ENCODE peak calls at places on chromosome 20, in nine cellular contexts. A, C, X, Q, W, O, F, K and U are unnamed samples.

GRCh38 chr20:48657426-48658197 is 170.2 kb downstream of the PREX1 start:
- DNase-seq in X (peak), A (peak), C (peak), W (peak), O (no peak), Q (peak), F (peak), K (peak), U (peak)

GRCh38 chr20:63309261-63310071 is 16.5 kb downstream of the COL20A1 start:
- DNase-seq in W (peak), K (no peak), F (no peak), O (peak), X (peak), C (peak), A (no peak), Q (no peak), U (no peak)

GRCh38 chr20:62576815-62577214 is 65.5 kb upstream of the SLCO4A1 start:
- DNase-seq in C (peak), K (no peak), F (no peak), X (no peak), W (peak), Q (no peak), O (no peak), A (no peak), U (no peak)

GRCh38 chr20:24160563-24161355 is 172.2 kb upstream of the GGTLC1 start:
- DNase-seq in Q (no peak), C (peak), K (peak), W (peak), O (no peak), F (no peak), A (peak), X (peak), U (no peak)

GRCh38 chr20:4808872-4809271 is 87.2 kb downstream of the PRND start:
- DNase-seq in Q (no peak), O (no peak), A (no peak), F (no peak), K (no peak), C (no peak), X (no peak), W (no peak), U (no peak)

GRCh38 chr20:46122516-46123481 is 4.7 kb downstream of the CD40 start:
- DNase-seq in A (no peak), X (no peak), K (no peak), O (no peak), C (no peak), F (no peak), Q (no peak), W (no peak), U (no peak)

GRCh38 chr20:51342510-51343236 is 199.8 kb downstream of the NFATC2 start:
- DNase-seq in Q (no peak), K (no peak), O (no peak), A (no peak), W (no peak), X (no peak), F (no peak), C (no peak), U (no peak)

GRCh38 chr20:37915434-37915787 is 12.5 kb downstream of the VSTM2L start:
- DNase-seq in K (no peak), A (no peak), O (no peak), W (no peak), X (no peak), Q (no peak), F (no peak), C (no peak), U (no peak)

GRCh38 chr20:24691901-24692351 is 222.5 kb downstream of the SYNDIG1 start:
- DNase-seq in C (no peak), K (no peak), W (no peak), X (no peak), Q (no peak), O (no peak), F (no peak), A (no peak), U (no peak)

GRCh38 chr20:37564388-37565133 is 36.9 kb upstream of the BLCAP start:
- DNase-seq in X (peak), A (peak), Q (no peak), W (peak), C (peak), O (peak), F (no peak), K (no peak), U (no peak)

GRCh38 chr20:4552075-4552474 is 169.6 kb upstream of the PRND start:
- DNase-seq in K (no peak), F (no peak), C (no peak), O (no peak), W (no peak), A (no peak), X (no peak), Q (no peak), U (no peak)

GRCh38 chr20:61123751-61124368 is 128.2 kb upstream of the CDH4 start:
- DNase-seq in O (no peak), F (no peak), C (no peak), Q (no peak), X (no peak), W (no peak), K (no peak), A (no peak), U (no peak)

GRCh38 chr20:33648396-33649004 is 13.6 kb upstream of the C20orf144 start:
- DNase-seq in W (no peak), A (no peak), X (no peak), K (no peak), C (no peak), Q (no peak), O (peak), F (no peak), U (no peak)

GRCh38 chr20:22825546-22825945 is 209.6 kb upstream of the SSTR4 start:
- DNase-seq in Q (no peak), X (peak), F (no peak), A (no peak), O (no peak), K (no peak), C (no peak), W (peak), U (no peak)

GRCh38 chr20:57548177-57549058 is 12.5 kb upstream of the PCK1 start:
- DNase-seq in W (peak), K (no peak), C (no peak), A (no peak), O (no peak), F (no peak), X (no peak), Q (no peak), U (no peak)

GRCh38 chr20:38196592-38196991 is 31.5 kb upstream of the TGM2 start:
- DNase-seq in X (peak), Q (no peak), W (peak), F (no peak), K (no peak), A (peak), O (peak), C (no peak), U (no peak)

GRCh38 chr20:36408219-36408618 is 102.1 kb downstream of the DLGAP4 start:
- DNase-seq in Q (peak), W (peak), O (no peak), C (no peak), F (no peak), A (no peak), X (peak), K (no peak), U (no peak)

GRCh38 chr20:62054451-62054953 is 11.2 kb downstream of the TAF4 start:
- DNase-seq in Q (no peak), C (no peak), O (no peak), A (no peak), F (no peak), K (no peak), X (no peak), W (no peak), U (no peak)

GRCh38 chr20:31870703-31871601 is 518 bp downstream of the TTLL9 start:
- DNase-seq in K (no peak), O (no peak), X (no peak), C (no peak), W (no peak), F (no peak), Q (no peak), A (no peak), U (no peak)

GRCh38 chr20:51428451-51429143 is 113.9 kb downstream of the NFATC2 start:
- DNase-seq in K (peak), Q (no peak), C (peak), F (no peak), O (no peak), W (peak), X (no peak), A (peak), U (no peak)

GRCh38 chr20:61253264-61253639 is 1.2 kb downstream of the CDH4 start:
- DNase-seq in W (no peak), K (no peak), C (peak), X (peak), A (no peak), O (no peak), F (no peak), Q (no peak), U (no peak)

GRCh38 chr20:13648872-13649271 is 10.1 kb upstream of the TASP1 start:
- DNase-seq in W (no peak), X (no peak), Q (no peak), A (no peak), O (no peak), C (no peak), K (no peak), F (no peak), U (no peak)

GRCh38 chr20:34074101-34074760 is 37.8 kb downstream of the EIF2S2 start:
- DNase-seq in A (no peak), O (no peak), X (no peak), C (no peak), W (no peak), Q (no peak), F (no peak), K (no peak), U (no peak)

GRCh38 chr20:56735087-56735642 is 106.1 kb downstream of the TFAP2C start:
- DNase-seq in C (no peak), A (no peak), W (no peak), X (no peak), Q (no peak), K (no peak), F (no peak), O (no peak), U (no peak)

GRCh38 chr20:39876974-39877615 is 811.9 kb downstream of the MAFB start:
- DNase-seq in A (no peak), W (no peak), K (no peak), X (no peak), C (peak), O (no peak), F (no peak), Q (no peak), U (no peak)

GRCh38 chr20:45893831-45894230 is 2.7 kb downstream of the CTSA start:
- DNase-seq in O (peak), Q (no peak), W (no peak), A (no peak), K (no peak), F (no peak), X (no peak), C (no peak), U (no peak)

GRCh38 chr20:568865-569415 is 25.4 kb upstream of the CSNK2A1 start:
- DNase-seq in O (no peak), C (no peak), X (no peak), F (no peak), Q (no peak), W (no peak), A (no peak), K (no peak), U (no peak)

GRCh38 chr20:12159266-12159665 is 241.6 kb downstream of the BTBD3 start:
- DNase-seq in C (no peak), O (no peak), X (no peak), Q (no peak), F (no peak), W (no peak), A (no peak), K (no peak), U (no peak)

GRCh38 chr20:40251284-40251932 is 437.6 kb downstream of the MAFB start:
- DNase-seq in A (peak), Q (no peak), X (peak), O (no peak), K (no peak), W (peak), F (no peak), C (peak), U (no peak)

GRCh38 chr20:64212750-64213149 is 42.8 kb upstream of the PCMTD2 start:
- DNase-seq in X (no peak), K (no peak), A (peak), Q (no peak), F (no peak), W (peak), O (no peak), C (no peak), U (no peak)

GRCh38 chr20:10306440-10307358 is 88.1 kb downstream of the SNAP25 start:
- DNase-seq in W (peak), Q (no peak), O (no peak), X (no peak), C (no peak), F (no peak), A (no peak), K (peak), U (no peak)

GRCh38 chr20:22686097-22686496 is 101.7 kb upstream of the FOXA2 start:
- DNase-seq in C (peak), Q (peak), K (peak), X (peak), F (no peak), W (peak), A (peak), O (no peak), U (no peak)

GRCh38 chr20:47998736-47999135 is 213.5 kb upstream of the SULF2 start:
- DNase-seq in Q (no peak), O (no peak), C (no peak), F (no peak), K (no peak), X (no peak), W (peak), A (no peak), U (no peak)

GRCh38 chr20:48667889-48668413 is 159.8 kb downstream of the PREX1 start:
- DNase-seq in F (no peak), A (no peak), X (no peak), O (no peak), C (no peak), Q (no peak), W (peak), K (no peak), U (no peak)

GRCh38 chr20:36676701-36677421 is 30.9 kb upstream of the SLA2 start:
- DNase-seq in O (peak), W (no peak), C (peak), F (no peak), K (no peak), Q (peak), X (no peak), A (no peak), U (no peak)

GRCh38 chr20:11195899-11196558 is 522.2 kb upstream of the JAG1 start:
- DNase-seq in W (no peak), Q (no peak), A (no peak), K (no peak), C (no peak), X (peak), F (no peak), O (no peak), U (no peak)

GRCh38 chr20:48708630-48709029 is 119.2 kb downstream of the PREX1 start:
- DNase-seq in A (no peak), K (no peak), W (no peak), X (no peak), F (no peak), Q (no peak), C (no peak), O (no peak), U (no peak)

GRCh38 chr20:63243604-63244247 is 8.0 kb downstream of the BIRC7 start:
- DNase-seq in W (no peak), A (no peak), F (no peak), O (no peak), Q (no peak), X (no peak), C (no peak), K (no peak), U (no peak)

GRCh38 chr20:13863244-13863643 is 78.4 kb downstream of the NDUFAF5 start:
- DNase-seq in W (no peak), F (no peak), Q (no peak), A (no peak), K (no peak), O (no peak), X (no peak), C (no peak), U (no peak)

GRCh38 chr20:48704761-48705160 is 123.0 kb downstream of the PREX1 start:
- DNase-seq in A (no peak), K (no peak), F (no peak), O (no peak), C (no peak), W (no peak), X (no peak), Q (no peak), U (no peak)